ENCODE peak calls at places on chromosome 9, in five cellular contexts. Y is HCEC 1CT, Z is NCI-H524, B is HFFc6, X is T-helper 9 cell. G is an unnamed sample.

GRCh38 chr9:129775443-129775842 is 22.6 kb upstream of the PTGES start:
- DNase-seq in Z (no peak), Y (no peak), X (no peak), B (no peak), G (no peak)

GRCh38 chr9:33125871-33126822 is 41.0 kb downstream of the B4GALT1 start:
- DNase-seq in Z (no peak), Y (no peak), B (no peak), X (no peak), G (peak)

GRCh38 chr9:34242830-34243229 is 64.0 kb downstream of the UBAP1 start:
- DNase-seq in X (no peak), Y (no peak), Z (no peak), B (no peak), G (no peak)

GRCh38 chr9:135524130-135524861 is 3.1 kb downstream of the LCN1 start:
- DNase-seq in B (no peak), Z (no peak), X (no peak), Y (no peak), G (no peak)

GRCh38 chr9:95127249-95128176 is 190.0 kb downstream of the FANCC start:
- DNase-seq in Z (peak), B (peak), Y (peak), X (peak), G (peak)

GRCh38 chr9:126326228-126327015 is at the start of gene MVB12B:
- DNase-seq in X (peak), Y (no peak), B (no peak), Z (no peak), G (peak)

GRCh38 chr9:104795082-104795481 is 31.2 kb downstream of the NIPSNAP3B start:
- DNase-seq in X (no peak), Y (peak), B (no peak), Z (no peak), G (no peak)

GRCh38 chr9:98081477-98082219 is 25.1 kb downstream of the NANS start:
- DNase-seq in Y (peak), B (peak), Z (no peak), X (no peak), G (no peak)

GRCh38 chr9:127444921-127445850 is 6.0 kb downstream of the RPL12 start:
- DNase-seq in X (no peak), Y (no peak), Z (no peak), B (peak), G (no peak)

GRCh38 chr9:92726971-92727715 is 37.5 kb downstream of the BICD2 start:
- DNase-seq in Y (no peak), B (no peak), X (no peak), Z (peak), G (peak)

GRCh38 chr9:93126825-93127368 is 7.2 kb downstream of the NINJ1 start:
- DNase-seq in B (no peak), X (peak), Y (no peak), Z (no peak), G (no peak)

GRCh38 chr9:82987370-82987769 is 75.6 kb downstream of the RASEF start:
- DNase-seq in Y (no peak), B (no peak), Z (peak), X (no peak), G (no peak)

GRCh38 chr9:72351538-72352453 is 13.2 kb downstream of the ZFAND5 start:
- DNase-seq in X (no peak), B (peak), Z (no peak), Y (peak), G (no peak)

GRCh38 chr9:128007566-128008138 is 26.9 kb upstream of the EEIG1 start:
- DNase-seq in Z (peak), X (peak), Y (no peak), B (peak), G (peak)

GRCh38 chr9:130639866-130640555 is 24.4 kb upstream of the PRDM12 start:
- DNase-seq in B (no peak), X (no peak), Z (no peak), Y (no peak), G (no peak)

GRCh38 chr9:92647671-92648446 is 22.1 kb downstream of the IPPK start:
- DNase-seq in B (no peak), Y (no peak), X (no peak), Z (no peak), G (no peak)

GRCh38 chr9:88216132-88216995 is 78.1 kb upstream of the SPATA31C2 start:
- DNase-seq in Y (no peak), Z (no peak), B (no peak), X (no peak), G (no peak)

GRCh38 chr9:93533863-93534262 is 42.5 kb upstream of the PHF2 start:
- DNase-seq in B (no peak), Y (no peak), Z (no peak), X (no peak), G (no peak)

GRCh38 chr9:93686127-93686879 is 109.9 kb downstream of the PHF2 start:
- DNase-seq in X (no peak), Z (no peak), Y (no peak), B (no peak), G (no peak)

GRCh38 chr9:12973702-12974101 is 198.9 kb downstream of the LURAP1L start:
- DNase-seq in Z (no peak), X (no peak), Y (no peak), B (no peak), G (no peak)

GRCh38 chr9:132350861-132351315 is 3.9 kb downstream of the SETX start:
- DNase-seq in Y (no peak), B (no peak), Z (no peak), X (no peak), G (no peak)

GRCh38 chr9:112069318-112070169 is 105.6 kb downstream of the SUSD1 start:
- DNase-seq in Z (no peak), X (no peak), Y (no peak), B (no peak), G (no peak)

GRCh38 chr9:37390759-37391158 is 31.7 kb upstream of the GRHPR start:
- DNase-seq in Y (no peak), Z (no peak), X (peak), B (no peak), G (peak)

GRCh38 chr9:35904966-35905781 is 828 bp upstream of the HRCT1 start:
- DNase-seq in X (no peak), Y (peak), Z (no peak), B (peak), G (no peak)

GRCh38 chr9:76658510-76659231 is 105.6 kb upstream of the PCA3 start:
- DNase-seq in Z (peak), X (no peak), Y (peak), B (peak), G (no peak)

GRCh38 chr9:30932226-30932625 is 1452.2 kb upstream of the ACO1 start:
- DNase-seq in X (no peak), B (no peak), Y (no peak), Z (no peak), G (no peak)

GRCh38 chr9:123713282-123713681 is 216.6 kb downstream of the DENND1A start:
- DNase-seq in X (no peak), Z (peak), Y (no peak), B (no peak), G (no peak)

GRCh38 chr9:6911901-6912650 is 154.3 kb downstream of the KDM4C start:
- DNase-seq in Z (no peak), X (no peak), B (no peak), Y (no peak), G (no peak)

GRCh38 chr9:14967450-14968321 is 57.5 kb upstream of the FREM1 start:
- DNase-seq in Z (no peak), B (no peak), Y (no peak), X (no peak), G (no peak)